ENCODE peak calls at places on chromosomes 13 and 19, in four cellular contexts. X, M, C and V are unnamed samples.

GRCh38 chr19:7970716-7971448 is 27.4 kb upstream of the TIMM44 start:
- DNase-seq in X (no peak), M (peak), C (peak), V (no peak)

GRCh38 chr13:93147946-93148345 is 78.7 kb upstream of the GPC6 start:
- DNase-seq in X (no peak), M (no peak), C (no peak), V (no peak)

GRCh38 chr13:69423844-69424243 is 683.8 kb upstream of the ATXN8OS start:
- DNase-seq in X (no peak), M (peak), C (no peak), V (no peak)

GRCh38 chr13:34107814-34108213 is 289.9 kb downstream of the RFC3 start:
- DNase-seq in X (no peak), M (no peak), C (no peak), V (no peak)

GRCh38 chr13:31044658-31045620 is 112.5 kb downstream of the TEX26 start:
- DNase-seq in X (no peak), M (peak), C (no peak), V (no peak)

GRCh38 chr13:109422163-109422562 is 364.2 kb downstream of the IRS2 start:
- DNase-seq in X (no peak), M (no peak), C (no peak), V (no peak)

GRCh38 chr19:31334101-31334848 is 15.0 kb downstream of the TSHZ3 start:
- DNase-seq in X (no peak), M (no peak), C (no peak), V (no peak)

GRCh38 chr19:51002542-51003311 is 1.3 kb upstream of the KLK8 start:
- DNase-seq in X (no peak), M (peak), C (no peak), V (no peak)

GRCh38 chr19:34430738-34431625 is 2.8 kb downstream of the UBA2 start:
- DNase-seq in X (peak), M (peak), C (no peak), V (peak)

GRCh38 chr13:19834704-19835103 is 28.7 kb downstream of the ZMYM5 start:
- DNase-seq in X (no peak), M (no peak), C (no peak), V (no peak)

GRCh38 chr13:79387853-79388252 is 18.2 kb downstream of the RBM26 start:
- DNase-seq in X (no peak), M (peak), C (no peak), V (no peak)

GRCh38 chr19:12792048-12792852 is 964 bp downstream of the JUNB start:
- DNase-seq in X (peak), M (peak), C (peak), V (peak)

GRCh38 chr19:18915639-18916038 is 3.5 kb downstream of the COPE start:
- DNase-seq in X (peak), M (peak), C (peak), V (no peak)

GRCh38 chr13:67100723-67101122 is 129.4 kb downstream of the PCDH9 start:
- DNase-seq in X (no peak), M (peak), C (no peak), V (no peak)

GRCh38 chr19:2962018-2962670 is 15.2 kb upstream of the TLE6 start:
- DNase-seq in X (peak), M (peak), C (peak), V (peak)

GRCh38 chr19:4937060-4937459 is 27.8 kb downstream of the UHRF1 start:
- DNase-seq in X (no peak), M (no peak), C (no peak), V (no peak)

GRCh38 chr13:75635101-75635620 is 969 bp upstream of the LMO7 start:
- DNase-seq in X (no peak), M (peak), C (no peak), V (no peak)

GRCh38 chr13:45269204-45269603 is 68.4 kb upstream of the KCTD4 start:
- DNase-seq in X (no peak), M (peak), C (no peak), V (no peak)

GRCh38 chr13:34044041-34044440 is 226.1 kb downstream of the RFC3 start:
- DNase-seq in X (no peak), M (peak), C (no peak), V (no peak)

GRCh38 chr19:7762719-7763293 is at the start of gene CLEC4M:
- DNase-seq in X (no peak), M (no peak), C (no peak), V (no peak)

GRCh38 chr19:47309038-47309437 is 623 bp upstream of the C5AR1 start:
- DNase-seq in X (no peak), M (no peak), C (no peak), V (no peak)

GRCh38 chr19:21322528-21322927 is 6.7 kb downstream of the ZNF708 start:
- DNase-seq in X (no peak), M (no peak), C (no peak), V (no peak)

GRCh38 chr19:19134687-19135158 is 3.6 kb downstream of the TMEM161A start:
- DNase-seq in X (peak), M (peak), C (no peak), V (peak)

GRCh38 chr13:47299316-47299715 is 402.5 kb upstream of the HTR2A start:
- DNase-seq in X (no peak), M (no peak), C (no peak), V (no peak)

GRCh38 chr13:30362869-30363268 is 55.5 kb upstream of the KATNAL1 start:
- DNase-seq in X (no peak), M (no peak), C (no peak), V (no peak)

GRCh38 chr19:4676955-4677731 is 7.0 kb upstream of the MYDGF start:
- DNase-seq in X (no peak), M (peak), C (peak), V (no peak)

GRCh38 chr19:14015454-14016035 is 9.4 kb upstream of the RFX1 start:
- DNase-seq in X (no peak), M (no peak), C (no peak), V (peak)

GRCh38 chr13:83634601-83635000 is 247.7 kb downstream of the SLITRK1 start:
- DNase-seq in X (no peak), M (no peak), C (no peak), V (no peak)

GRCh38 chr19:14168993-14169392 is 32.6 kb upstream of the ASF1B start:
- DNase-seq in X (no peak), M (no peak), C (no peak), V (no peak)